ENCODE peak calls at places on chromosomes 16 and 17, in eight cellular contexts. A is stimulated activated CD4-positive, alpha-beta T cell treated with anti-CD3 and anti-CD28 coated beads, Interleukin-2, amount 100 ng/mL, for 4 hours; J is iPS-NIHi11; U is LHCN-M2; H is SK-N-DZ; R is activated CD4-positive, alpha-beta T cell treated with anti-CD3 and anti-CD28 coated beads, Interleukin-2, amount 50 U/mL, for 1 hour; G is GM13977; P is NCI-H1092. D is an unnamed sample.

GRCh38 chr17:50774225-50774803 is 7.0 kb upstream of the ANKRD40CL start:
- DNase-seq in J (no peak), H (no peak), U (no peak), G (no peak), R (no peak), P (no peak), A (no peak), D (no peak)

GRCh38 chr17:72351884-72352346 is 231.1 kb downstream of the SOX9 start:
- DNase-seq in R (no peak), G (no peak), U (no peak), A (no peak), J (no peak), P (no peak), H (peak; percentile 78), D (peak; percentile 24)

GRCh38 chr17:27564463-27564862 is 66.5 kb upstream of the LGALS9 start:
- DNase-seq in H (no peak), P (no peak), A (no peak), G (no peak), U (no peak), R (no peak), J (no peak), D (no peak)

GRCh38 chr17:35286120-35286781 is 43.4 kb downstream of the SLFN5 start:
- DNase-seq in G (no peak), A (peak; percentile 9), H (no peak), P (no peak), U (no peak), J (no peak), R (no peak), D (peak; percentile 4)

GRCh38 chr16:90019543-90020259 is 445 bp upstream of the DBNDD1 start:
- DNase-seq in R (peak; percentile 50), H (peak; percentile 85), G (peak; percentile 87), A (peak; percentile 35), P (peak; percentile 68), U (peak; percentile 47), J (peak; percentile 89), D (peak; percentile 75)

GRCh38 chr17:35433075-35433894 is 985 bp upstream of the SLFN12 start:
- DNase-seq in J (peak; percentile 78), U (peak; percentile 100), G (peak; percentile 47), R (peak; percentile 50), H (no peak), P (no peak), A (peak; percentile 78), D (peak; percentile 64)

GRCh38 chr17:81189670-81190530 is 23.9 kb upstream of the AATK start:
- DNase-seq in U (no peak), P (no peak), H (no peak), G (peak; percentile 42), J (peak; percentile 78), R (no peak), A (no peak), D (peak; percentile 40)

GRCh38 chr16:85031451-85031850 is 3.9 kb downstream of the KIAA0513 start:
- DNase-seq in J (no peak), R (no peak), G (no peak), A (no peak), H (no peak), P (no peak), U (no peak), D (no peak)

GRCh38 chr17:5943232-5943631 is 126.9 kb upstream of the WSCD1 start:
- DNase-seq in J (no peak), P (no peak), A (no peak), U (no peak), R (no peak), G (no peak), H (no peak), D (no peak)

GRCh38 chr16:56675685-56676210 is 6.1 kb downstream of the MT1H start:
- DNase-seq in H (no peak), R (peak; percentile 33), A (peak; percentile 49), U (no peak), J (no peak), P (no peak), G (no peak), D (peak; percentile 78)

GRCh38 chr16:24141466-24141865 is 114.7 kb upstream of the CACNG3 start:
- DNase-seq in G (no peak), P (no peak), U (no peak), J (no peak), A (no peak), H (no peak), R (no peak), D (no peak)

GRCh38 chr16:48635199-48635718 is 25.3 kb upstream of the N4BP1 start:
- DNase-seq in R (no peak), A (no peak), P (no peak), G (no peak), J (no peak), U (no peak), H (no peak), D (no peak)

GRCh38 chr17:73705594-73705993 is 61.3 kb upstream of the SDK2 start:
- DNase-seq in U (no peak), H (peak; percentile 50), P (peak; percentile 14), J (no peak), A (no peak), R (no peak), G (no peak), D (no peak)

GRCh38 chr16:84318091-84318975 is 23.7 kb downstream of the WFDC1 start:
- DNase-seq in R (no peak), A (no peak), U (no peak), H (no peak), P (no peak), J (no peak), G (no peak), D (no peak)

GRCh38 chr16:14057878-14058382 is 13.2 kb upstream of the MRTFB start:
- DNase-seq in U (no peak), R (no peak), G (no peak), H (no peak), A (no peak), P (no peak), J (no peak), D (no peak)

GRCh38 chr17:2837147-2837561 is 40.9 kb downstream of the RAP1GAP2 start:
- DNase-seq in H (no peak), G (peak; percentile 79), P (no peak), A (peak; percentile 35), R (peak; percentile 34), U (no peak), J (no peak), D (no peak)

GRCh38 chr17:63476857-63477470 is at the start of gene ACE:
- DNase-seq in J (peak; percentile 89), P (peak; percentile 56), A (no peak), U (peak; percentile 34), G (peak; percentile 85), R (peak; percentile 44), H (peak; percentile 75), D (peak; percentile 80)

GRCh38 chr17:376936-377863 is 24.6 kb upstream of the RPH3AL start:
- DNase-seq in J (no peak), P (no peak), A (no peak), R (no peak), G (no peak), U (peak; percentile 38), H (peak; percentile 60), D (peak; percentile 38)

GRCh38 chr17:38786372-38786771 is 13.0 kb downstream of the PIP4K2B start:
- DNase-seq in P (no peak), H (no peak), R (no peak), U (no peak), A (no peak), J (no peak), G (no peak), D (no peak)

GRCh38 chr16:59412275-59412841 is 678.2 kb upstream of the GOT2 start:
- DNase-seq in P (no peak), H (peak; percentile 29), A (no peak), G (no peak), J (peak; percentile 29), R (no peak), U (peak; percentile 37), D (peak; percentile 9)

GRCh38 chr17:17851603-17852002 is 14.8 kb upstream of the SREBF1 start:
- DNase-seq in R (no peak), H (no peak), G (no peak), U (no peak), P (no peak), A (no peak), J (no peak), D (no peak)

GRCh38 chr16:69089091-69089912 is 16.2 kb upstream of the HAS3 start:
- DNase-seq in G (peak; percentile 59), U (no peak), J (no peak), H (peak; percentile 76), R (no peak), P (peak; percentile 69), A (no peak), D (peak; percentile 49)

GRCh38 chr17:83053021-83053778 is 26.2 kb upstream of the METRNL start:
- DNase-seq in P (no peak), U (no peak), J (no peak), G (no peak), R (no peak), H (no peak), A (no peak), D (no peak)

GRCh38 chr16:25257956-25258855 is 561 bp upstream of the ZKSCAN2 start:
- DNase-seq in A (peak; percentile 62), J (peak; percentile 80), G (peak; percentile 31), R (peak; percentile 74), P (peak; percentile 88), U (peak; percentile 75), H (peak; percentile 96), D (peak; percentile 95)

GRCh38 chr16:67370686-67371085 is 22.6 kb downstream of the TPPP3 start:
- DNase-seq in H (no peak), R (no peak), U (no peak), A (no peak), J (no peak), P (no peak), G (no peak), D (no peak)

GRCh38 chr17:64355536-64356303 is 34.9 kb downstream of the PECAM1 start:
- DNase-seq in G (no peak), J (no peak), U (peak; percentile 88), R (no peak), A (no peak), P (no peak), H (no peak), D (no peak)

D was measured in DMS53.